ENCODE peak calls at places on chromosomes 2 and 18, in nine cellular contexts. R is Caco-2, H is hepatocyte, G is heart left ventricle, L is bronchial epithelial cell, B is HAP-1, Y is astrocyte of the spinal cord, Q is right lobe of liver, T is brain microvascular endothelial cell. W is an unnamed sample.

GRCh38 chr2:190963088-190963487 is 50.9 kb downstream of the STAT1 start:
- DNase-seq in R (no peak), L (no peak), H (no peak), Y (no peak), T (no peak), G (no peak), B (no peak), Q (no peak), W (no peak)

GRCh38 chr2:144692661-144693060 is 172.7 kb upstream of the ZEB2 start:
- DNase-seq in B (no peak), H (no peak), T (no peak), Q (no peak), Y (no peak), R (no peak), G (no peak), L (no peak), W (no peak)

GRCh38 chr2:230921806-230922595 is 3.0 kb downstream of the GPR55 start:
- DNase-seq in Y (no peak), H (no peak), Q (no peak), G (peak), R (no peak), B (no peak), T (no peak), L (no peak), W (no peak)

GRCh38 chr2:29810956-29811355 is 110.4 kb downstream of the ALK start:
- DNase-seq in H (peak), L (peak), T (no peak), Q (no peak), Y (no peak), B (no peak), R (no peak), G (no peak), W (no peak)

GRCh38 chr2:177553176-177553909 is 160.8 kb downstream of the AGPS start:
- DNase-seq in Q (no peak), R (no peak), G (no peak), H (peak), L (peak), B (no peak), Y (peak), T (peak), W (no peak)

GRCh38 chr2:23791030-23791429 is 135.9 kb downstream of the ATAD2B start:
- DNase-seq in H (peak), T (peak), Q (no peak), R (no peak), B (no peak), G (no peak), L (peak), Y (peak), W (peak)

GRCh38 chr2:158502984-158503383 is 46.2 kb downstream of the PKP4 start:
- DNase-seq in T (peak), Q (no peak), B (no peak), Y (peak), R (no peak), H (no peak), G (no peak), L (peak), W (peak)

GRCh38 chr2:281381-281780 is 6.5 kb downstream of the ALKAL2 start:
- DNase-seq in Y (no peak), B (no peak), G (no peak), R (no peak), T (no peak), L (no peak), Q (no peak), H (no peak), W (no peak)

GRCh38 chr2:170822885-170823799 is 6.5 kb downstream of the GAD1 start:
- DNase-seq in R (no peak), G (no peak), T (no peak), Q (no peak), Y (no peak), B (no peak), H (no peak), L (no peak), W (no peak)

GRCh38 chr2:98870516-98871158 is 65.4 kb downstream of the CRACDL start:
- DNase-seq in Y (no peak), G (no peak), B (no peak), R (no peak), L (no peak), Q (no peak), H (no peak), T (no peak), W (no peak)

GRCh38 chr2:156466739-156467405 is 30.7 kb downstream of the GPD2 start:
- DNase-seq in T (no peak), B (peak), Y (peak), Q (no peak), L (no peak), H (no peak), G (peak), R (no peak), W (no peak)

GRCh38 chr2:30270166-30270565 is 38.8 kb downstream of the LBH start:
- DNase-seq in B (no peak), H (no peak), R (no peak), Q (no peak), T (no peak), L (no peak), Y (no peak), G (no peak), W (no peak)

GRCh38 chr2:166410828-166411472 is 35.2 kb upstream of the SCN9A start:
- DNase-seq in Y (peak), Q (no peak), B (no peak), R (no peak), H (no peak), L (peak), G (no peak), T (peak), W (peak)

GRCh38 chr18:62537946-62538345 is 15.1 kb downstream of the ZCCHC2 start:
- DNase-seq in H (no peak), Q (no peak), G (no peak), Y (no peak), R (no peak), T (no peak), B (no peak), L (peak), W (no peak)

GRCh38 chr18:57542126-57542525 is 44.4 kb downstream of the FECH start:
- DNase-seq in H (no peak), B (no peak), G (no peak), Q (no peak), T (peak), L (peak), Y (peak), R (no peak), W (peak)

GRCh38 chr18:48928787-48929186 is 22.0 kb downstream of the SMAD7 start:
- DNase-seq in G (peak), H (peak), Q (peak), R (no peak), L (peak), B (no peak), T (no peak), Y (peak), W (no peak)

GRCh38 chr2:23563673-23564617 is 179.0 kb downstream of the KLHL29 start:
- DNase-seq in G (peak), R (no peak), Q (no peak), T (peak), Y (peak), H (no peak), L (peak), B (no peak), W (no peak)

GRCh38 chr18:68997845-68998244 is 200.0 kb downstream of the CCDC102B start:
- DNase-seq in T (no peak), R (no peak), G (no peak), Y (no peak), Q (no peak), L (no peak), H (no peak), B (no peak), W (no peak)

GRCh38 chr18:7590800-7591560 is 23.9 kb downstream of the PTPRM start:
- DNase-seq in H (no peak), T (no peak), G (no peak), B (no peak), L (no peak), Y (no peak), R (no peak), Q (no peak), W (no peak)

GRCh38 chr2:164593541-164593940 is 27.7 kb downstream of the GRB14 start:
- DNase-seq in B (no peak), Y (no peak), T (no peak), Q (no peak), G (no peak), R (no peak), L (no peak), H (no peak), W (no peak)

GRCh38 chr2:165576409-165576808 is 106.9 kb downstream of the CSRNP3 start:
- DNase-seq in Y (no peak), T (no peak), L (no peak), Q (no peak), H (no peak), B (no peak), G (no peak), R (no peak), W (no peak)

GRCh38 chr2:202237787-202238233 is 587 bp downstream of the SUMO1 start:
- DNase-seq in Y (peak), T (peak), Q (peak), H (peak), B (peak), R (peak), G (peak), L (peak), W (no peak)

GRCh38 chr2:54041135-54041534 is 70.3 kb upstream of the PSME4 start:
- DNase-seq in H (no peak), R (no peak), Y (no peak), T (no peak), L (peak), Q (no peak), G (no peak), B (no peak), W (no peak)

GRCh38 chr2:130380096-130380934 is 24.5 kb downstream of the PTPN18 start:
- DNase-seq in R (no peak), G (no peak), Y (no peak), Q (no peak), L (no peak), T (peak), B (no peak), H (no peak), W (no peak)

GRCh38 chr2:20465716-20466391 is 19.0 kb downstream of the RHOB start:
- DNase-seq in G (no peak), H (no peak), B (no peak), T (no peak), Q (no peak), R (no peak), L (peak), Y (no peak), W (no peak)

GRCh38 chr2:158325031-158325781 is 131.3 kb downstream of the CCDC148 start:
- DNase-seq in T (peak), G (no peak), L (peak), Y (peak), R (no peak), Q (no peak), H (no peak), B (no peak), W (peak)

GRCh38 chr2:225400060-225400511 is 576 bp downstream of the NYAP2 start:
- DNase-seq in G (no peak), Y (peak), H (peak), L (peak), T (peak), R (no peak), Q (no peak), B (peak), W (no peak)

GRCh38 chr18:53544926-53545325 is 679.5 kb downstream of the MBD2 start:
- DNase-seq in T (no peak), Y (no peak), Q (no peak), B (no peak), H (no peak), G (no peak), R (no peak), L (no peak), W (no peak)

GRCh38 chr2:551621-552020 is 125.6 kb downstream of the TMEM18 start:
- DNase-seq in Y (no peak), B (no peak), L (no peak), Q (no peak), T (no peak), H (no peak), G (no peak), R (no peak), W (no peak)

GRCh38 chr2:224909885-224910517 is 132.3 kb downstream of the DOCK10 start:
- DNase-seq in Y (peak), H (peak), T (peak), G (peak), Q (peak), B (no peak), L (peak), R (no peak), W (peak)

GRCh38 chr2:8682719-8683667 is 1.1 kb downstream of the ID2 start:
- DNase-seq in R (no peak), H (peak), Q (peak), G (no peak), B (peak), T (no peak), L (peak), Y (peak), W (no peak)

GRCh38 chr18:68500551-68500950 is 214.4 kb downstream of the TMX3 start:
- DNase-seq in L (no peak), R (no peak), H (no peak), Q (no peak), Y (no peak), G (no peak), B (no peak), T (no peak), W (no peak)

GRCh38 chr2:189444322-189444721 is 3.0 kb downstream of the WDR75 start:
- DNase-seq in Y (peak), B (no peak), T (no peak), R (no peak), L (peak), Q (no peak), H (no peak), G (no peak), W (no peak)

GRCh38 chr2:189440644-189440946 is 679 bp upstream of the WDR75 start:
- DNase-seq in H (no peak), Y (no peak), B (no peak), T (no peak), L (no peak), R (no peak), G (no peak), Q (peak), W (no peak)

GRCh38 chr2:189441709-189442074 is 418 bp downstream of the WDR75 start:
- DNase-seq in Y (no peak), B (no peak), R (no peak), H (no peak), T (no peak), L (peak), Q (no peak), G (no peak), W (no peak)

GRCh38 chr2:189440947-189441708 is at the start of gene WDR75:
- DNase-seq in B (peak), L (peak), G (peak), R (peak), T (peak), Q (peak), Y (peak), H (peak), W (peak)

GRCh38 chr2:189442468-189442867 is 1.2 kb downstream of the WDR75 start:
- DNase-seq in B (no peak), Q (no peak), L (no peak), G (peak), T (no peak), Y (no peak), R (no peak), H (no peak), W (no peak)
- H3K4me3 ChIP-seq in B (peak), Q (no peak), L (peak), G (no peak), T (peak), Y (peak), R (peak), H (peak), W (peak)

DNA sequence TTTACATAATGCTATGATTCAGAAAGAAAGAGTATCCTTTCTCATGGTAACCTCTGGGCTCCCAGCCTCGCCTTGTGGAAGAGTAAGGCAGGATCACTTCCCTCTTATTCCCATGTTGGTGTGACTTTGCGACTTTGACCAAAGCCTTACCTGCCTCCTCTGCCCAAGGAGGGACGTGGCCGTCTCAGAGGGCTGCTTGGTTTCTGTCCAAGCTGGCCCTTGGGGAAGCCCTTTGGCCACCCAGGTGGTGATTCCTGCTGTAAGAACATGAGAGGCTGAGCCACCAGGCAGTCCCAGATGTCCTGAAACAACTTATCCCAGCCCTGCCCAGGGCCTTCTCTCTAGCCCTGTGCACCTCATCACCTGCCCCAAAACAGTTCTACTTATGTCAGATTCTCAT is 6.0 kb downstream of the UGT1A6 start:
- DNase-seq in Q (no peak), L (no peak), Y (no peak), R (no peak), H (no peak), G (no peak), T (no peak), B (no peak), W (no peak)
- H3K4me3 ChIP-seq in Q (no peak), L (no peak), Y (no peak), R (no peak), H (no peak), G (no peak), T (no peak), B (no peak), W (no peak)

GRCh38 chr18:46877329-46877987 is 39.8 kb downstream of the PIAS2 start:
- DNase-seq in G (no peak), T (no peak), R (no peak), B (no peak), Q (no peak), H (peak), Y (no peak), L (no peak), W (no peak)
- H3K4me3 ChIP-seq in G (no peak), T (no peak), R (no peak), B (no peak), Q (no peak), H (no peak), Y (no peak), L (no peak), W (no peak)

DNA sequence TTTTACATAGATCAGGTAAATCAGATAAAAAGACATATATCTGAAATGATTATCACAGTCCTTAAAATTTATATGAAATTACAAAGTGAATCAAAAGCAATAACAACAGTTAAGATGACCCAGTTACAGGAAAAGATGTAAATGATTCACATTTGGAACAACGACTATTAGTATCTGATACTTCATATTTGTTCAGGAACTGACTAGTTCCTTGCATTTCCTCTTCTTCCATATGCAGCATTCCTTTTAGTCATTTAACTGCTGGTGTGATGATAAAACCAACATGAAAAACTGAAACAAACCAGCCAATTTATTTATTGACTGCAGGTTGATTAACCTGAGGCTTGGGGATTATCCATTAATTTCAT is 75.2 kb downstream of the RBMS1 start:
- DNase-seq in Q (no peak), R (no peak), B (no peak), H (no peak), Y (no peak), L (peak), T (no peak), G (no peak), W (no peak)
- H3K4me3 ChIP-seq in Q (no peak), R (no peak), B (no peak), H (no peak), Y (no peak), L (no peak), T (no peak), G (no peak), W (no peak)

GRCh38 chr2:37571571-37572136 is 99.8 kb downstream of the CDC42EP3 start:
- DNase-seq in L (no peak), H (no peak), G (no peak), R (no peak), Y (no peak), T (no peak), Q (no peak), B (no peak), W (no peak)
- H3K4me3 ChIP-seq in L (no peak), H (no peak), G (no peak), R (no peak), Y (no peak), T (no peak), Q (no peak), B (no peak), W (no peak)

GRCh38 chr2:217622664-217623063 is 380.1 kb downstream of the TNS1 start:
- DNase-seq in R (no peak), Q (no peak), T (no peak), Y (no peak), B (peak), H (no peak), G (no peak), L (no peak), W (no peak)
- H3K4me3 ChIP-seq in R (no peak), Q (no peak), T (no peak), Y (no peak), B (no peak), H (no peak), G (no peak), L (no peak), W (no peak)

DNA sequence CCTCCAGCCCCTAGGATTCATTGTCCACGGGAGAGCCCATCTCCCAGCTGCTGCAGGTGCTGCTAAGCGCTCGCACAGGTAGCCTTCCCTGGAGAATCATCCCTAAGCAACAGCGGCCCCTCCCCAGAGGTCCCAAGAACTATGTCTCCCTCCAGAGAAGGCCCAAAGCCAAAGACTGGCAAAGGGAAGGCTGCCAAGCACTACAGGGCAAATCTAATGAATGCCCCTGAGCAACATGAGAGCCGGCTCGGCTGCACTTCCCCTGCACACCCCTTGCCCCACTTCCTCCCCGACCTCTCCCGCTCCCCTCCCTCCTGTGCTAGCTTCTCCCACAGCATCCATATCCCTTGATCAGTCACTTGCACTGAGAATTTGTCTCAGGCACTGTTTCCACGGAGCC is 20.0 kb upstream of the COL6A3 start:
- DNase-seq in R (no peak), T (no peak), Q (no peak), H (no peak), G (no peak), B (no peak), L (no peak), Y (no peak), W (no peak)
- H3K4me3 ChIP-seq in R (no peak), T (peak), Q (no peak), H (no peak), G (no peak), B (no peak), L (no peak), Y (no peak), W (no peak)

DNA sequence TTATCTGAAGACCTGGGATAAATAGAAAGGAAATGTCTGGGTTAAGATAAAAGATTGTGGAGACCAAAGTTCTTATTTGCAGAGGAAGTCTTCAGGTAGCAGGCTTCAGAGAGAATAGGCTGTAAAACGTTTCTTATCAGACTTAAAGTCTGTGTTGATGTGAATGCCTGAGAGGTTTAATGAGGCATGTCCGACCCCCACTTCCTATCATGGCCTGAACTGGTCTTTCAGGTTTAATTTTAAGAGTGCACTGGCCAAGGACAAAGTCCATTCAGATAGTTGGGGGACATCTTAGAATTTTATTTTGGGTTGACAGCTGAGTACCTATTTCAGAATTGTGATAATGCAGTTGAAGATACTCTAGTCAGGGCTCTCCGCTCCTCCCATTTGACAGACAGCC is 92.1 kb downstream of the ATL2 start:
- DNase-seq in T (no peak), R (peak), H (peak), Q (no peak), B (no peak), Y (no peak), L (no peak), G (no peak), W (no peak)
- H3K4me3 ChIP-seq in T (no peak), R (no peak), H (no peak), Q (no peak), B (no peak), Y (no peak), L (no peak), G (no peak), W (no peak)